ENCODE peak calls at places on chromosomes 11 and 22, in four cellular contexts. E is uterus, N is naive B cell, T is MG63. C is an unnamed sample.

GRCh38 chr22:43835736-43836135 is 23.6 kb upstream of the EFCAB6 start:
- DNase-seq in E (no peak), N (no peak), T (no peak), C (no peak)

GRCh38 chr11:6911946-6912345 is 8.9 kb upstream of the OR2D3 start:
- DNase-seq in E (no peak), N (no peak), T (peak), C (peak)

GRCh38 chr11:725624-726202 is 19.7 kb downstream of the EPS8L2 start:
- DNase-seq in E (no peak), N (no peak), T (no peak), C (no peak)

GRCh38 chr22:49712195-49712791 is 115.4 kb downstream of the BRD1 start:
- DNase-seq in E (no peak), N (no peak), T (peak), C (peak)

GRCh38 chr22:20211997-20212753 is 55.9 kb downstream of the RTN4R start:
- DNase-seq in E (peak), N (no peak), T (no peak), C (peak)

GRCh38 chr11:6418958-6419611 is at the start of gene APBB1:
- DNase-seq in E (peak), N (peak), T (peak), C (peak)

GRCh38 chr22:24805790-24806662 is at the start of gene SGSM1:
- DNase-seq in E (peak), N (peak), T (peak), C (peak)

GRCh38 chr11:115548878-115549528 is 44.8 kb upstream of the CADM1 start:
- DNase-seq in E (no peak), N (no peak), T (peak), C (peak)

GRCh38 chr11:102991776-102992175 is 36.2 kb upstream of the MMP13 start:
- DNase-seq in E (no peak), N (no peak), T (no peak), C (no peak)

GRCh38 chr22:37077802-37078448 is 26.4 kb downstream of the KCTD17 start:
- DNase-seq in E (peak), N (peak), T (peak), C (peak)

GRCh38 chr11:99260696-99261095 is 239.9 kb downstream of the CNTN5 start:
- DNase-seq in E (no peak), N (no peak), T (no peak), C (no peak)

GRCh38 chr11:68974421-68975194 is 6.2 kb downstream of the MRGPRD start:
- DNase-seq in E (peak), N (no peak), T (no peak), C (peak)

GRCh38 chr11:110435780-110436717 is 6.3 kb downstream of the FDX1 start:
- DNase-seq in E (no peak), N (no peak), T (no peak), C (no peak)

GRCh38 chr22:41445171-41446056 is 1.2 kb downstream of the TOB2 start:
- DNase-seq in E (peak), N (peak), T (peak), C (peak)

GRCh38 chr11:2741377-2742131 is 41.8 kb upstream of the KCNQ1OT1 start:
- DNase-seq in E (peak), N (no peak), T (peak), C (peak)

GRCh38 chr22:50513175-50513574 is 5.2 kb downstream of the NCAPH2 start:
- DNase-seq in E (no peak), N (no peak), T (no peak), C (no peak)

GRCh38 chr11:62082292-62082657 is 41.5 kb upstream of the INCENP start:
- DNase-seq in E (no peak), N (no peak), T (no peak), C (no peak)

GRCh38 chr11:44785856-44786606 is 59.3 kb downstream of the TSPAN18 start:
- DNase-seq in E (no peak), N (no peak), T (no peak), C (no peak)

GRCh38 chr11:2663915-2664314 is 35.9 kb downstream of the KCNQ1OT1 start:
- DNase-seq in E (no peak), N (no peak), T (no peak), C (no peak)

GRCh38 chr11:34433899-34434298 is 4.8 kb upstream of the CAT start:
- DNase-seq in E (no peak), N (no peak), T (no peak), C (no peak)

GRCh38 chr11:134762248-134763029 is 350.4 kb upstream of the B3GAT1 start:
- DNase-seq in E (no peak), N (no peak), T (no peak), C (peak)

GRCh38 chr22:18057568-18058209 is 20.1 kb upstream of the PEX26 start:
- DNase-seq in E (peak), N (peak), T (peak), C (peak)

GRCh38 chr11:114073506-114074381 is 14.2 kb downstream of the ZBTB16 start:
- DNase-seq in E (no peak), N (no peak), T (no peak), C (no peak)

GRCh38 chr11:32312865-32313403 is 122.4 kb downstream of the WT1 start:
- DNase-seq in E (peak), N (no peak), T (peak), C (peak)

GRCh38 chr11:291281-292210 is 2.6 kb downstream of the PGGHG start:
- DNase-seq in E (no peak), N (no peak), T (no peak), C (no peak)

GRCh38 chr11:78163828-78164227 is 24.4 kb upstream of the ALG8 start:
- DNase-seq in E (no peak), N (no peak), T (no peak), C (no peak)

GRCh38 chr11:88175004-88175706 is at the start of gene RAB38:
- DNase-seq in E (peak), N (no peak), T (no peak), C (peak)

C was measured in Daoy.